ENCODE peak calls at places on chromosome 20, in five cellular contexts. E is nephron progenitor cell, V is NCI-H2171 treated with DMSO at 0.1 percent for 48 hours, T is heart right ventricle, N is progenitor cell of endocrine pancreas. H is an unnamed sample.

GRCh38 chr20:31739550-31739863 is 417 bp downstream of the TPX2 start:
- DNase-seq in E (no peak), V (no peak), T (no peak), N (no peak), H (no peak)

GRCh38 chr20:25749667-25750066 is 53.0 kb upstream of the ZNF337 start:
- DNase-seq in E (no peak), V (no peak), T (no peak), N (no peak), H (no peak)

GRCh38 chr20:45576995-45577394 is 2.1 kb downstream of the WFDC8 start:
- DNase-seq in E (no peak), V (no peak), T (no peak), N (no peak), H (no peak)

GRCh38 chr20:48697845-48698491 is 129.8 kb downstream of the PREX1 start:
- DNase-seq in E (no peak), V (peak; percentile 85), T (peak; percentile 84), N (no peak), H (peak; percentile 93)

GRCh38 chr20:22700387-22700786 is 116.0 kb upstream of the FOXA2 start:
- DNase-seq in E (no peak), V (no peak), T (no peak), N (no peak), H (no peak)

GRCh38 chr20:44407402-44408184 is 52.1 kb downstream of the HNF4A start:
- DNase-seq in E (no peak), V (no peak), T (no peak), N (no peak), H (no peak)

GRCh38 chr20:3156811-3157619 is 2.6 kb downstream of the FASTKD5 start:
- DNase-seq in E (no peak), V (no peak), T (no peak), N (no peak), H (no peak)

GRCh38 chr20:1535420-1536175 is 21.9 kb downstream of the SIRPD start:
- DNase-seq in E (no peak), V (no peak), T (no peak), N (no peak), H (peak; percentile 58)

GRCh38 chr20:59667981-59668515 is 63.7 kb downstream of the PHACTR3 start:
- DNase-seq in E (no peak), V (no peak), T (no peak), N (no peak), H (no peak)

GRCh38 chr20:10469599-10469998 is 34.5 kb downstream of the SLX4IP start:
- DNase-seq in E (peak; percentile 14), V (peak; percentile 9), T (no peak), N (no peak), H (no peak)

GRCh38 chr20:59482581-59483187 is 121.7 kb upstream of the PHACTR3 start:
- DNase-seq in E (no peak), V (no peak), T (no peak), N (no peak), H (no peak)

GRCh38 chr20:31811796-31812728 is 7.1 kb upstream of the MYLK2 start:
- DNase-seq in E (no peak), V (no peak), T (no peak), N (no peak), H (no peak)

GRCh38 chr20:43925786-43926185 is 11.1 kb downstream of the TOX2 start:
- DNase-seq in E (no peak), V (peak; percentile 46), T (peak; percentile 38), N (no peak), H (no peak)

GRCh38 chr20:13297105-13297899 is 76.2 kb downstream of the ISM1 start:
- DNase-seq in E (no peak), V (no peak), T (no peak), N (no peak), H (no peak)

GRCh38 chr20:44111712-44112335 is 75.2 kb downstream of the JPH2 start:
- DNase-seq in E (no peak), V (peak; percentile 20), T (no peak), N (no peak), H (no peak)

GRCh38 chr20:37336369-37337207 is 9.4 kb upstream of the SRC start:
- DNase-seq in E (peak; percentile 75), V (peak; percentile 14), T (peak; percentile 68), N (no peak), H (peak; percentile 82)

GRCh38 chr20:53826597-53827291 is 233.1 kb upstream of the ZNF217 start:
- DNase-seq in E (no peak), V (peak; percentile 24), T (no peak), N (no peak), H (peak; percentile 57)

H was measured in lower lobe of right lung.